ENCODE peak calls at places on chromosome 17, in four cellular contexts. D is HepG2, J is A549, F is K562. B is an unnamed sample.

GRCh38 chr17:47720754-47721533 is 12.1 kb upstream of the TBX21 start:
- DNase-seq in D (no peak), F (no peak), J (no peak), B (no peak)

GRCh38 chr17:76063880-76064546 is 8.3 kb downstream of the SRP68 start:
- DNase-seq in D (no peak), J (no peak), F (no peak), B (no peak)

GRCh38 chr17:5683241-5683640 is 98.9 kb upstream of the NLRP1 start:
- DNase-seq in F (no peak), J (no peak), D (no peak), B (no peak)

GRCh38 chr17:38704645-38705522 is at the start of gene MLLT6:
- DNase-seq in F (peak), D (peak), J (peak), B (no peak)

GRCh38 chr17:68460096-68460495 is 2.8 kb upstream of the WIPI1 start:
- DNase-seq in J (no peak), F (no peak), D (no peak), B (no peak)

GRCh38 chr17:57442914-57443571 is 186.7 kb downstream of the MSI2 start:
- DNase-seq in J (no peak), D (no peak), F (no peak), B (no peak)

GRCh38 chr17:27994586-27994985 is 47.9 kb upstream of the NLK start:
- DNase-seq in D (no peak), F (no peak), J (no peak), B (no peak)

GRCh38 chr17:13601776-13602551 is at the start of gene HS3ST3A1:
- DNase-seq in J (no peak), F (peak), D (no peak), B (peak)

DNA sequence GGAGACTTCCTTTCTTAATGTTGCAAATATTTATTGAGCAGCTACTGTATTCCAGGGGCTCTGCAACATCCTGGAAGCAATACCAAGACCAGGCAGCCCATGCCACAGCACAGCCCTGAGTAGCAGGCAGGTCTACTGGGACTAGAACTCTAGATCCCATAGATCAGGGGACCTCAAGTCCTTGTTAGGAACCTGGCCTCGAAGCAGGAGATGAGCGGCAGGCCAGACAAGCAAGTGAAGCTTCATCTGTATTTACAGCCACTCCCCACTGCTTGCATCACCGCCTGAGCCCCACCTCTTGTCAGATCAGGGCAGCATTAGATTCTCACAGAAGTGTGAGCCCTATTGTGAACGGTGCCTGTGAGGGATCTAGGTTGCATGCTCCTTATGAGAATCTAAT is 295.7 kb upstream of the TNRC6C start:
- DNase-seq in F (no peak), J (no peak), D (no peak), B (no peak)
- TF ChIP-seq HDAC2 in F (no peak), J (no peak), D (no peak), B (no peak)

DNA sequence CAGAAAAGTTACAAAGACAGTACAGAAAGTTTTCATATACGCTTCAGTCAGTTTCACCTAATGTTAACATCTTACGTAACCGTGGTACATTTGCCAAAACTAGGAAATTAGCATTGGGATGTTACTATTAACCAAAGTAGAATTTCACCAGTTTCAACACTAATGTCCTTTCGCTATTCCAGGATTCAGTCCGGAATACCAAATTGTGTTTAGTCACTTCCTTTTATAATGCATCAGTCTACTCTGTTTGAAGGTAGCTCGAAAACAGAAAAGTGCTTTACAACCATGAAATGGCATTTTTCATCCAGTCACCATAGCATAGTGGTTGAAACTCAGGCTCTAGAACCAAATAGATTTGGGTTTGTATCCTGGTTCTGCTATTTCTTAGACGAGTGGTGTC is 29.4 kb downstream of the AP2B1 start:
- DNase-seq in D (no peak), F (no peak), J (no peak), B (no peak)
- TF ChIP-seq MAFK in D (no peak), F (no peak), J (peak), B (no peak)

DNA sequence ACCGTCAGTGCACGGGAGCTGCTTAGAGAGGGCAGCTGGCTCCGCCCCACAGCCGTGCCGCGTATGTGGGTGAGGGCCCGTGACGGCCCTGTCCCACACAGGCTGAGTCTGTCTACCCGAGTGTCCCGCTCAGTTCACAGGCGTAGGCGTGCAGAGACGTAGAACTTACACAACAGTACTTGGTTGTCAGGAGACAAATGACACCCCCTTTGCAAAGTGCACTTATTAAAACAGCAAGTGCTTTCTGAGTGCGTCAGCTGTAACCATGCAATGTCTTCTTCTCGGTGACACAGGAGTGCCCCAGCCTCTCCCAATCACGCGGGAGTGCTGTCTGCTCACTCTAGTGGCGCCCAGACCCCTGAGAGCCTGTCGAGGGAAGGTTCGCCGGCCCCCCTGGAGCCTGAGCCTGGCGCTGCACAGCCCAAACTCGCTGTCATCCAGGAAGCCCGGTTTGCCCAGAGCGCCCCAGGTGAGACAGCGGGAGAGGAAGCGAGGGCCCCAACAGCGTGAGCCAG is 64.2 kb downstream of the FOXK2 start:
- DNase-seq in J (no peak), F (no peak), D (no peak), B (no peak)
- TF ChIP-seq HDAC2 in J (no peak), F (no peak), D (no peak), B (no peak)

DNA sequence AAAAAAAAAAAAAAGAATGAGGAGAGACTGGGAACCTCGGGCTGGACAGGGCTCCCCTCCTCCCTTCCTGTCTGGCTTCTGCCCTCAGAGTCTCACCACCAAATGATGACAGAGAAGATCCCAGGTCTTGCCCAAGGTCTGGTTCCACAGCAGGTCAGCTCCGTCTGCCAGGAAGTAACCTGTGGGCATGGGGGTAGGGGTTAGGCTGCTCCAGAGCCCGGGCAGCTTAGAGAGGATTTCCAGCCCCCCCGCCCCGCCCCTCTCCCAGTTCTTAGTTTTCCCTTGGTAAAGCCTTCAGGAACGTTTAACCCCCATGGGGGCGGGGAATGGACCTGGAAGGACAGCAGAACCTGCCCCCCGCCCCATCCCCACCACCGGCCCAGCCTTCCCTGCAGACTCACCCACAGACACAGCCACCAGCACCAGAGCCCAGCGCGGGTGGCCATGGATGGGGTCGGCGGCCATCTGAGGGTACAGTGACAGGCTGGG is 730 bp downstream of the TLCD2 start:
- DNase-seq in D (no peak), J (no peak), F (no peak), B (no peak)
- TF ChIP-seq MAFK in D (no peak), J (no peak), F (no peak), B (no peak)

DNA sequence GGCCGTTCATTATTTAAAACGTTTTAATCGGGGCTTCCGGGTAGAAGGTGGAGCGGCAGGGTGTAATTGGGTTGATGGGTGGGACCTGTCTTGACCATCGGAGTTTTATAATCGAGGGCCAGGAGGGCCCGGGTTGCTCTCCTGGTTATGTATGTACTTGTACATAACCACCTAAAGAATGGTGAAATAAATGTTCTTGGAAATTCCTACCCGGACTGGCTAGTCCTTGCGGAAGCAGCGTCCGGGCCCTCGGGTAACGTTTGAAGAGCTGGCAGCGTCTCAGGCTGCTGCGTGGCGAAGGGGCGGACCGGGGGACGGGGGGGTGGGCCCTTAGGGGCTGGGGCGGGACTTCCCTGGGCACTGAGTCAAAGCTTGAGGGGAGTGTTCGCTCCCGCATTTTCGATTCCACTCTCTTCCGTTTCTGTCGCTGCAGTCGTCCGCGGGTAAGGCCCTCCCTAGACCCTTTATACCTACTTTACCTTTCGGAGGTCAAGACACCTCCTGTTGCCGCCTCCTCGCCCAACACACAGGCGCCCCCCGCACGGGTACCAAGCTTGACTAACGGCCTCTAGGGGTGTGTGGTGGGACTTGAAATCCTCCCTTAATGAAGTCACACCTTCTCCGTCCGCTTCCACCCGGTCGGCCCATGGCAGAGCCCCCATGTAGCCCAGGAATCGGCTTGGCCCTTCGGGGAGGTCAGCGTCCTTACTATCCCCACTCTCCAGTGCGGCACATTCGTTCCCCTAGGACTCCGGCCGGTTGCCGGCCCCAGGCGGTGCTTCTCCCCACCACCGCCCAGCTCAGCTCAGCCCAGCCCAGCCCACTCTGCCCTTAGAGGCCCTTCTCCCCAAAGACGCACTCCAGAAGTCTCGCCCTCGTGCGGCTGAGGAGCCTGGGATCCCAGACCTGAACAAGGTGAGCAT is at the start of gene TMEM106A:
- DNase-seq in J (peak), F (no peak), D (peak), B (peak)
- TF ChIP-seq HDAC2 in J (no peak), F (no peak), D (no peak), B (peak)

GRCh38 chr17:64655704-64656103 is 6.4 kb downstream of the SMURF2 start:
- DNase-seq in D (no peak), F (no peak), J (no peak), B (no peak)

GRCh38 chr17:64657610-64658125 is 4.4 kb downstream of the SMURF2 start:
- DNase-seq in J (no peak), F (no peak), D (no peak), B (no peak)

GRCh38 chr17:64653985-64654355 is 8.1 kb downstream of the SMURF2 start:
- DNase-seq in F (no peak), J (no peak), D (no peak), B (no peak)

GRCh38 chr17:64651889-64652288 is 10.2 kb downstream of the SMURF2 start:
- DNase-seq in F (no peak), D (no peak), J (no peak), B (no peak)

DNA sequence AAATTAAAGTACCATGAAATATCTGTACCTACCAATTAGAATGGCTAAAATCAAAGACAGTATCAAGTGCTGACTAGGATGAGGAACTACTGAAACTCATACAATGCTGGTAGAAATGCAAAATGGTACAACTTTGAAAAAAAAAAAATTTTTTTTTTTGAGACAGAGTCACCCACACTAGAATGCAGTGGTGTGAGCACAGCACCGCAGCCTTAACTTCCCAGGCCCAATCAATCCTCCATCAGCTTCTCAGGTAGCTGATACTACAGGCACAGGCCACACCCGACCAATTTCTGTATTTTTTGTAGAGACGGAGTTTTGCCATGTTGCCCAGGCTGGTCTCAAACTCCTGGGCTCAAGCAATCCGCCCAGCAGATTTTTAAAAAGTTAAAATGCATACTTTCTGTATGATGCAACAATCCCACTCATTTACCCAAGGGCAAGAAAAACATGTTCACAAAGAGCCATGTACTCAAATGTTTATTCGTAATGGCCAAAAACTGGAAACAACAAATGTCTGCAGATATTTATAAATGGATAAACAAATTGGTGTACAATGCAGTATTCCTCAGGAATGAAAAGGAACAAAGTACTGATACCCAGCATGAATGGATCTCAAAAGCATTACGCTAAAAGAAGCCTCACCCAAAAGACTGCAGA is 8.7 kb downstream of the SMURF2 start:
- DNase-seq in J (no peak), F (no peak), D (no peak), B (no peak)
- TF ChIP-seq MAFK in J (no peak), F (no peak), D (no peak), B (no peak)

B was measured in H1.